ENCODE peak calls at places on chromosome 21, in seven cellular contexts. P is heart left ventricle, T is tibial nerve, A is transverse colon, W is A549, X is spleen, H is gastrocnemius medialis. Z is an unnamed sample.

GRCh38 chr21:31873275-31873695 is 465 bp downstream of the HUNK start:
- DNase-seq in P (no peak), H (no peak), T (no peak), W (peak), A (peak), X (peak), Z (no peak)

GRCh38 chr21:38212716-38213115 is 44.1 kb upstream of the KCNJ15 start:
- DNase-seq in H (no peak), X (no peak), A (no peak), P (no peak), W (no peak), T (no peak), Z (no peak)

GRCh38 chr21:46161180-46161799 is 5.9 kb upstream of the FTCD start:
- DNase-seq in T (no peak), H (no peak), W (no peak), X (peak), A (peak), P (peak), Z (no peak)

GRCh38 chr21:39016740-39017315 is 166.4 kb downstream of the PSMG1 start:
- DNase-seq in T (no peak), H (no peak), P (no peak), X (peak), W (no peak), A (peak), Z (peak)

GRCh38 chr21:26405735-26406361 is 167.2 kb downstream of the CYYR1 start:
- DNase-seq in X (no peak), A (no peak), H (no peak), W (peak), P (no peak), T (no peak), Z (no peak)

GRCh38 chr21:33655591-33656221 is 13.4 kb downstream of the ITSN1 start:
- DNase-seq in W (peak), P (no peak), T (no peak), A (no peak), H (no peak), X (no peak), Z (no peak)

GRCh38 chr21:32382108-32382601 is 10.7 kb downstream of the URB1 start:
- DNase-seq in P (no peak), X (no peak), T (no peak), A (no peak), W (peak), H (no peak), Z (no peak)

GRCh38 chr21:32951041-32951440 is 74.7 kb upstream of the OLIG2 start:
- DNase-seq in W (no peak), H (no peak), T (no peak), A (no peak), P (no peak), X (no peak), Z (no peak)

GRCh38 chr21:24781146-24781545 is 826.1 kb downstream of the MRPL39 start:
- DNase-seq in A (no peak), X (no peak), H (no peak), P (no peak), W (no peak), T (no peak), Z (no peak)

GRCh38 chr21:33847586-33848251 is 67.9 kb downstream of the ATP5PO start:
- DNase-seq in A (no peak), T (no peak), P (no peak), W (no peak), H (no peak), X (no peak), Z (no peak)

GRCh38 chr21:29300547-29301138 is 1.9 kb downstream of the BACH1 start:
- DNase-seq in A (no peak), W (no peak), X (no peak), T (no peak), H (no peak), P (no peak), Z (no peak)

GRCh38 chr21:33971492-33972013 is 55.9 kb upstream of the ATP5PO start:
- DNase-seq in X (no peak), W (peak), A (no peak), P (no peak), H (no peak), T (no peak), Z (no peak)

GRCh38 chr21:29267666-29268065 is 31.1 kb upstream of the BACH1 start:
- DNase-seq in H (no peak), W (no peak), T (no peak), X (no peak), A (no peak), P (no peak), Z (no peak)

GRCh38 chr21:31543191-31543590 is 116.3 kb upstream of the SOD1 start:
- DNase-seq in H (no peak), W (no peak), A (no peak), P (no peak), T (peak), X (no peak), Z (no peak)

GRCh38 chr21:36200089-36200561 is 43.5 kb downstream of the DOP1B start:
- DNase-seq in X (peak), H (peak), W (no peak), A (no peak), P (no peak), T (no peak), Z (no peak)

GRCh38 chr21:46097826-46098286 is at the start of gene COL6A2:
- DNase-seq in P (peak), H (peak), T (peak), X (peak), W (peak), A (peak), Z (peak)

GRCh38 chr21:32734214-32734613 is 6.4 kb upstream of the SYNJ1 start:
- DNase-seq in P (no peak), W (no peak), H (no peak), T (no peak), X (no peak), A (no peak), Z (no peak)

GRCh38 chr21:45138199-45139002 is 64.0 kb downstream of the ADARB1 start:
- DNase-seq in A (peak), X (peak), W (peak), H (peak), T (peak), P (peak), Z (peak)

GRCh38 chr21:44285102-44285501 is 574 bp upstream of the AIRE start:
- DNase-seq in T (no peak), X (peak), W (no peak), P (no peak), H (no peak), A (no peak), Z (no peak)

GRCh38 chr21:16509466-16509865 is 779.7 kb downstream of the USP25 start:
- DNase-seq in P (no peak), W (no peak), A (no peak), H (no peak), X (no peak), T (no peak), Z (no peak)

GRCh38 chr21:17340081-17340480 is 172.8 kb upstream of the CXADR start:
- DNase-seq in T (no peak), X (no peak), A (no peak), H (no peak), W (no peak), P (no peak), Z (no peak)

GRCh38 chr21:16309250-16309971 is 579.6 kb downstream of the USP25 start:
- DNase-seq in P (no peak), X (no peak), T (no peak), W (no peak), H (no peak), A (no peak), Z (no peak)

GRCh38 chr21:44510508-44511218 is 29.3 kb downstream of the KRTAP10-1 start:
- DNase-seq in P (peak), W (peak), A (peak), H (no peak), T (peak), X (peak), Z (peak)

GRCh38 chr21:37041706-37042271 is 31.1 kb downstream of the PIGP start:
- DNase-seq in X (no peak), H (no peak), W (no peak), T (no peak), P (no peak), A (no peak), Z (no peak)

GRCh38 chr21:23804866-23805265 is 1802.4 kb downstream of the MRPL39 start:
- DNase-seq in X (no peak), T (no peak), H (no peak), A (no peak), W (no peak), P (no peak), Z (no peak)

GRCh38 chr21:37338671-37339526 is 27.7 kb upstream of the DYRK1A start:
- DNase-seq in A (no peak), H (peak), T (no peak), X (no peak), W (peak), P (peak), Z (no peak)

GRCh38 chr21:31164713-31165694 is 126.7 kb upstream of the KRTAP19-8 start:
- DNase-seq in X (no peak), P (no peak), W (no peak), H (no peak), A (no peak), T (no peak), Z (no peak)

GRCh38 chr21:41370840-41371697 is 9.2 kb downstream of the MX2 start:
- DNase-seq in A (no peak), T (no peak), P (no peak), X (peak), W (no peak), H (no peak), Z (no peak)

GRCh38 chr21:41367598-41368360 is 6.0 kb downstream of the MX2 start:
- DNase-seq in X (peak), H (no peak), P (no peak), W (no peak), A (no peak), T (no peak), Z (peak)

GRCh38 chr21:41368361-41369104 is 6.7 kb downstream of the MX2 start:
- DNase-seq in T (no peak), X (peak), W (no peak), A (no peak), H (no peak), P (no peak), Z (no peak)

GRCh38 chr21:41369915-41370839 is 8.3 kb downstream of the MX2 start:
- DNase-seq in T (no peak), A (no peak), W (no peak), P (no peak), X (peak), H (no peak), Z (peak)

GRCh38 chr21:41369105-41369914 is 7.5 kb downstream of the MX2 start:
- DNase-seq in H (no peak), T (peak), P (peak), W (no peak), X (peak), A (no peak), Z (peak)
- TF ChIP-seq POLR2A in H (no peak), T (no peak), P (no peak), W (no peak), X (no peak), A (no peak), Z (no peak)

GRCh38 chr21:35062016-35062415 is 12.9 kb upstream of the RUNX1 start:
- DNase-seq in A (no peak), X (no peak), T (no peak), H (no peak), P (no peak), W (no peak), Z (no peak)
- TF ChIP-seq POLR2A in A (no peak), X (no peak), T (no peak), H (no peak), P (no peak), W (no peak), Z (no peak)

DNA sequence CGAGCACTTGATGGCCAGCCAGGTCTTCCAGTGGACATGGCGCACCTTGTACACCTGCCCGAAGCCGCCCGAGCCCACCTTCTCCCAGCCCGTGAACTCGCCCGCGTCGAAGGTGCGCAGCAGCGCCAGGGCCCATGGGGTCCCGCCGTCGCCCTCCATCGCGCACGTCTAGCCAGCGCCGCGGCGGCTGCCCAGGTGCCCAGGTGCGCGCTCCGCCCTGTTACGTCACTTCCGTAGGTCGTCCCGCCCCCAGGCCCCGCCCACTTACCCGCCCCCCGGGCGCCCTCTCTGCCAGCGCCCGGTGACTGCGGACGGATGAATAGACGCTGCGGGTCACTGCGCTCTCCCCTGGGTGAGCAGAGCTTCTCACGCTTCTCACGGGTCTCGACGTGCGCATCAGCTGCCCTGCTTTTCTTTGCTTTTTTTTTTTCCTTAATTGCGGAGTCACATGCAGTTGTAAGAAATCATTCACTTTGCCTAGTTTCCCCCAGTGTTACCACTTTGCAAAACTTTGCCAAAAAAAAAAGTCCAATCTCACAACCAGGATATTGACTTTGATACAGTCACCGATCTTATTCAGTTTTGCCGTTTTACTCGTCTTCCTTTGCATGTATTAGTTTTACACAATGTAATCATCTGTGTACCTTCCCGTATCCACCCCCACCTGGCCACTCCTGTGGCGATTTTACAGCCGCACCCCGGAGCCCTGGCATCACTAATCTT is at the start of gene RIPK4:
- DNase-seq in T (no peak), W (peak), X (no peak), H (no peak), A (peak), P (no peak), Z (peak)
- TF ChIP-seq POLR2A in T (no peak), W (peak), X (no peak), H (no peak), A (peak), P (no peak), Z (no peak)

GRCh38 chr21:42974832-42975820 is 764 bp downstream of the PKNOX1 start:
- DNase-seq in A (peak), T (peak), X (peak), H (peak), P (peak), W (peak), Z (peak)
- TF ChIP-seq POLR2A in A (peak), T (peak), X (no peak), H (peak), P (no peak), W (peak), Z (no peak)